ENCODE peak calls at places on chromosomes 16 and 17, in six cellular contexts. F is nucleus accumbens, D is aorta, B is GM23248, C is tibial artery, P is cardiac fibroblast. E is an unnamed sample.

GRCh38 chr17:38867179-38867994 is 2.5 kb upstream of the LASP1 start:
- DNase-seq in B (peak), F (peak), C (peak), P (peak), D (no peak), E (peak)

GRCh38 chr16:63466-63865 is 9.0 kb downstream of the RHBDF1 start:
- DNase-seq in C (no peak), P (no peak), D (no peak), F (no peak), B (no peak), E (no peak)

GRCh38 chr16:26263406-26263805 is 571.6 kb downstream of the HS3ST4 start:
- DNase-seq in B (no peak), P (no peak), C (no peak), F (no peak), D (no peak), E (peak)

GRCh38 chr17:21677126-21677910 is 15.0 kb upstream of the KCNJ18 start:
- DNase-seq in B (no peak), P (no peak), C (no peak), F (no peak), D (peak), E (no peak)

GRCh38 chr16:87806608-87807546 is 41.1 kb upstream of the KLHDC4 start:
- DNase-seq in F (peak), B (peak), D (peak), C (peak), P (peak), E (peak)

GRCh38 chr16:24116989-24117388 is 139.1 kb upstream of the CACNG3 start:
- DNase-seq in F (no peak), D (no peak), B (no peak), P (no peak), C (no peak), E (peak)

GRCh38 chr16:28924762-28925385 is at the start of gene RABEP2:
- DNase-seq in P (peak), B (peak), F (peak), D (peak), C (peak), E (peak)

GRCh38 chr16:3912373-3912772 is 31.9 kb upstream of the CREBBP start:
- DNase-seq in D (peak), F (no peak), P (no peak), B (no peak), C (no peak), E (no peak)

GRCh38 chr16:84718-85452 is 6.9 kb downstream of the MPG start:
- DNase-seq in P (peak), B (peak), F (peak), C (peak), D (peak), E (no peak)

GRCh38 chr17:81551458-81552243 is 502 bp downstream of the FAAP100 start:
- DNase-seq in B (peak), C (no peak), P (no peak), F (no peak), D (no peak), E (peak)

GRCh38 chr17:12024332-12024731 is 3.7 kb downstream of the MAP2K4 start:
- DNase-seq in F (no peak), B (peak), D (no peak), P (peak), C (no peak), E (no peak)